ENCODE peak calls at places on chromosome 1, in eight cellular contexts. One of them, this sample, is unnamed.

GRCh38 chr1:229228522-229228921 is 42.4 kb upstream of the RAB4A start:
- DNase-seq in cardiac fibroblast: no peak
- DNase-seq in astrocyte of the spinal cord: no peak
- DNase-seq in uterus: no peak
- DNase-seq in Calu3: no peak
- DNase-seq in GM23338: no peak
- DNase-seq in MM.1S: no peak
- DNase-seq in neural progenitor cell: no peak
- DNase-seq in this sample: no peak

GRCh38 chr1:115647919-115648597 is 6.3 kb downstream of the VANGL1 start:
- DNase-seq in GM23338: no peak
- DNase-seq in Calu3: no peak
- DNase-seq in neural progenitor cell: no peak
- DNase-seq in MM.1S: no peak
- DNase-seq in astrocyte of the spinal cord: no peak
- DNase-seq in cardiac fibroblast: no peak
- DNase-seq in uterus: no peak
- DNase-seq in this sample: no peak

GRCh38 chr1:3453891-3454810 is at the start of gene ARHGEF16:
- DNase-seq in astrocyte of the spinal cord: no peak
- DNase-seq in GM23338: peak; percentile 93
- DNase-seq in Calu3: peak; percentile 89
- DNase-seq in neural progenitor cell: peak; percentile 91
- DNase-seq in cardiac fibroblast: peak; percentile 34
- DNase-seq in MM.1S: peak; percentile 23
- DNase-seq in uterus: no peak
- DNase-seq in this sample: peak; percentile 64

GRCh38 chr1:203464226-203464625 is 11.4 kb upstream of the PRELP start:
- DNase-seq in MM.1S: no peak
- DNase-seq in cardiac fibroblast: no peak
- DNase-seq in neural progenitor cell: no peak
- DNase-seq in Calu3: no peak
- DNase-seq in GM23338: no peak
- DNase-seq in uterus: peak; percentile 72
- DNase-seq in astrocyte of the spinal cord: no peak
- DNase-seq in this sample: no peak

GRCh38 chr1:190102757-190103326 is 374.8 kb downstream of the BRINP3 start:
- DNase-seq in astrocyte of the spinal cord: no peak
- DNase-seq in uterus: no peak
- DNase-seq in cardiac fibroblast: no peak
- DNase-seq in Calu3: no peak
- DNase-seq in neural progenitor cell: no peak
- DNase-seq in GM23338: no peak
- DNase-seq in MM.1S: no peak
- DNase-seq in this sample: no peak

GRCh38 chr1:91730781-91731732 is 154.9 kb downstream of the TGFBR3 start:
- DNase-seq in GM23338: peak; percentile 5
- DNase-seq in MM.1S: no peak
- DNase-seq in uterus: peak; percentile 81
- DNase-seq in cardiac fibroblast: peak; percentile 78
- DNase-seq in astrocyte of the spinal cord: peak; percentile 63
- DNase-seq in neural progenitor cell: peak; percentile 24
- DNase-seq in Calu3: peak; percentile 34
- DNase-seq in this sample: no peak

GRCh38 chr1:200905411-200906052 is 10.8 kb downstream of the INAVA start:
- DNase-seq in MM.1S: peak; percentile 20
- DNase-seq in GM23338: no peak
- DNase-seq in neural progenitor cell: no peak
- DNase-seq in uterus: no peak
- DNase-seq in Calu3: no peak
- DNase-seq in astrocyte of the spinal cord: peak; percentile 20
- DNase-seq in cardiac fibroblast: no peak
- DNase-seq in this sample: no peak

GRCh38 chr1:203517426-203517974 is 23.5 kb downstream of the OPTC start:
- DNase-seq in cardiac fibroblast: no peak
- DNase-seq in neural progenitor cell: no peak
- DNase-seq in GM23338: no peak
- DNase-seq in astrocyte of the spinal cord: no peak
- DNase-seq in Calu3: no peak
- DNase-seq in MM.1S: no peak
- DNase-seq in uterus: no peak
- DNase-seq in this sample: peak; percentile 21

GRCh38 chr1:55448261-55448660 is 233.1 kb upstream of the USP24 start:
- DNase-seq in Calu3: no peak
- DNase-seq in GM23338: no peak
- DNase-seq in cardiac fibroblast: peak; percentile 29
- DNase-seq in MM.1S: no peak
- DNase-seq in neural progenitor cell: no peak
- DNase-seq in astrocyte of the spinal cord: no peak
- DNase-seq in uterus: no peak
- DNase-seq in this sample: no peak

DNA sequence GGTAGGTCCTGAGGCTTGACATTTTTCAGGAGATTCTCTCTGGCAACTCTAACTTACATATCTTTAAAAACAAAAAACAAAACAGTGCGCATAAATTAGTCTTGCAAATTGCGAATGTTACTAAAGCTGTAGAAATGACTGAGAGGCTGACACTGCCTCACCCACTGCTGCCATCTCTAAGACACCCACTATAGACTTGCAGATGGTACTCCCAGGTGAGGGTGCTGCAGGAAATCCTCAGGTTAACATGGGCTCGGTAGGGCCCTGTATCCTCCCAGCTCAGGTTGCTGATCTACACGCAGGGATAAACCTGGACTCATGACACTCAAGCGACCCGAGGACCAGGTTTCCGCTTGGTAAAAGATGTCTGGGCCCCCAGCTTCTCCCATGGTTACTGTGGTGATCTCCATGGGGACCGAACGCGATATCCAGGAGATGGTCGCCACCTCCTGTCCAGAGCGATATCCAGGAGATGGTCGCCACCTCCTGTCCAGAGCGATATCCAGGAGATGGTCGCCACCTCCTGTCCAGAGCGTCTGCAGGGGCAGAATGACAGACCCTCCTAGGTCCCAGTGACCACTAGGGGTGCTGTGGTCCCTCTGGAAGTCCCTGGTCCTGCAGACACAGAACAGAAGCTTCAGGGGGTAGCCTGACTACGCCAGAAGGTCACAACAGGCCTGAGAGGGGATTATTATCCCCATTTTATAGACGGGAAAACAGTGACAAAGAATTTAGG is 16.1 kb upstream of the LY9 start:
- DNase-seq in GM23338: peak; percentile 86
- DNase-seq in neural progenitor cell: peak; percentile 60
- DNase-seq in Calu3: peak; percentile 65
- DNase-seq in uterus: no peak
- DNase-seq in MM.1S: no peak
- DNase-seq in astrocyte of the spinal cord: no peak
- DNase-seq in cardiac fibroblast: no peak
- DNase-seq in this sample: no peak
- TF ChIP-seq CTCF in GM23338: peak; percentile 89
- TF ChIP-seq CTCF in neural progenitor cell: peak; percentile 54
- TF ChIP-seq CTCF in Calu3: peak; percentile 77
- TF ChIP-seq CTCF in uterus: no peak
- TF ChIP-seq CTCF in MM.1S: peak; percentile 69
- TF ChIP-seq CTCF in astrocyte of the spinal cord: peak; percentile 24
- TF ChIP-seq CTCF in cardiac fibroblast: no peak
- TF ChIP-seq CTCF in this sample: no peak

GRCh38 chr1:90561926-90562325 is 155.2 kb downstream of the BARHL2 start:
- DNase-seq in MM.1S: no peak
- DNase-seq in neural progenitor cell: no peak
- DNase-seq in astrocyte of the spinal cord: no peak
- DNase-seq in cardiac fibroblast: no peak
- DNase-seq in Calu3: no peak
- DNase-seq in uterus: no peak
- DNase-seq in GM23338: peak; percentile 87
- DNase-seq in this sample: no peak
- TF ChIP-seq CTCF in MM.1S: no peak
- TF ChIP-seq CTCF in neural progenitor cell: peak; percentile 20
- TF ChIP-seq CTCF in astrocyte of the spinal cord: no peak
- TF ChIP-seq CTCF in cardiac fibroblast: no peak
- TF ChIP-seq CTCF in Calu3: no peak
- TF ChIP-seq CTCF in uterus: no peak
- TF ChIP-seq CTCF in GM23338: peak; percentile 48
- TF ChIP-seq CTCF in this sample: no peak

DNA sequence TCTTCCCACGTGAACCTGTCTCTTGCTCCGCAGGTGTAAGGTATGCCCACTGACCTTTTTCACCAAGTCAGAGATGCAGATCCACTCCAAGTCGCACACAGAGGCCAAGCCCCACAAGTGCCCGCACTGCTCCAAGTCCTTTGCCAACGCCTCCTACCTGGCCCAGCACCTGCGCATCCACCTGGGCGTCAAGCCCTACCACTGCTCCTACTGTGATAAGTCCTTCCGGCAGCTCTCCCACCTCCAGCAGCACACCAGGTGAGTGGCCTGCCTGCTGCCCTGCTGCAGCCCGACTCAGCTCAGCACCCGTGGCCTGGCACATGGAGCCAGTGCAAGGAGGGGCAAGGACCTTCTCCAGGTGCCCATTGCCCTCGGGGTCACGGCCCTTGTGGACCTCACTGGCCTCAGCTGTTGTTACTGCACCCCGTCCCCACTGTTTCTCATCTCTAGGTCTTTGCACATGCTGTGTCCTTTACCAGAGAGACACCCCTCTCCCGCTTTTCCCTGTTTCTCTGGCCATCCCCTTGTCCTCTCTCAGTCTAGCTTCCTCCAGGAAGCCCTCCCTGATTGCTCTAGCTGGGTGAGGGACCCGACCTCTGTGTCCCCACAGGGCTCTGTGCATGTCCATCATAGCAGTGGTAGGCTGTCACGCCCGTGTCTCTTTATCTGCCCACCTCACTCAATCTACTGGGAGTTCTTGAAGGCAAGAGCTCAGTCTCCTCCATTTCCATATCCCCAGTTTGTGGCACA is 25.4 kb downstream of the ZNF362 start:
- DNase-seq in MM.1S: no peak
- DNase-seq in cardiac fibroblast: no peak
- DNase-seq in GM23338: no peak
- DNase-seq in Calu3: no peak
- DNase-seq in uterus: no peak
- DNase-seq in astrocyte of the spinal cord: no peak
- DNase-seq in neural progenitor cell: no peak
- DNase-seq in this sample: no peak
- TF ChIP-seq CTCF in MM.1S: no peak
- TF ChIP-seq CTCF in cardiac fibroblast: no peak
- TF ChIP-seq CTCF in GM23338: no peak
- TF ChIP-seq CTCF in Calu3: no peak
- TF ChIP-seq CTCF in uterus: no peak
- TF ChIP-seq CTCF in astrocyte of the spinal cord: no peak
- TF ChIP-seq CTCF in neural progenitor cell: no peak
- TF ChIP-seq CTCF in this sample: no peak

GRCh38 chr1:215526147-215526845 is 40.8 kb upstream of the KCTD3 start:
- DNase-seq in cardiac fibroblast: peak; percentile 71
- DNase-seq in MM.1S: peak; percentile 72
- DNase-seq in uterus: no peak
- DNase-seq in GM23338: peak; percentile 72
- DNase-seq in neural progenitor cell: peak; percentile 59
- DNase-seq in astrocyte of the spinal cord: peak; percentile 58
- DNase-seq in Calu3: no peak
- DNase-seq in this sample: peak; percentile 26
- TF ChIP-seq CTCF in cardiac fibroblast: peak; percentile 43
- TF ChIP-seq CTCF in MM.1S: peak; percentile 67
- TF ChIP-seq CTCF in uterus: peak; percentile 58
- TF ChIP-seq CTCF in GM23338: peak; percentile 74
- TF ChIP-seq CTCF in neural progenitor cell: peak; percentile 78
- TF ChIP-seq CTCF in astrocyte of the spinal cord: peak; percentile 34
- TF ChIP-seq CTCF in Calu3: peak; percentile 59
- TF ChIP-seq CTCF in this sample: peak; percentile 30

DNA sequence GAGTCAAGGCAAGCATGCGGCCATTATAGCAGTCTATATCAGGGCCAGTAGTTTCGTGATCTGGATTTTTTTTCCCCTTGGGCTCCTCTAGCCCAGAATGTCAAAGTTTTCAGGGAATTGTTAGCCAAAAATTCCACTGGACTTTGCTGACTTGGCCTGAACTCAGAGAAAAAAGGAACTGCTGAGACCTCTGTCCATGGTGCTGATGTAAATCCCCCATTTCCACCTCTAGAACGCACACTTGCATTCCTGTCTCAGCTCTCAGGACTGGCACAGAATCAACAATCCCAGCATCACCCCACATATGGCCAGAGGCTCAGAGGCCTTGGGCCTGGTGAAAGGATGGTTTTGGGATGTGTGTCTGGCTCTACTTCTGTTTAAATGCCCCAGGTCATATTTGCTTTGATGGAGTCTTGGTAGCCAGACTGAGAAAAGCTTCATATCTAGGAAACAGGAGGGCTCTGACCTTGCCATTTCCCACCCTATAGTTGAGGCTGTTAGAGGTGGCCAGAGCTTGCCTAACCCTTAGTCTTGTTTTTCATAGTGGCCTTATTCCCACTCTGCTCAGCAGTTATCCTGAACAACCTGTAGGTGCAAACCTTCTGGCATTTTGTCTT is 16.9 kb upstream of the EFCAB14 start:
- DNase-seq in neural progenitor cell: peak; percentile 83
- DNase-seq in uterus: no peak
- DNase-seq in astrocyte of the spinal cord: peak; percentile 55
- DNase-seq in cardiac fibroblast: peak; percentile 76
- DNase-seq in GM23338: peak; percentile 86
- DNase-seq in Calu3: peak; percentile 66
- DNase-seq in MM.1S: peak; percentile 37
- DNase-seq in this sample: peak; percentile 42
- TF ChIP-seq CTCF in neural progenitor cell: peak; percentile 57
- TF ChIP-seq CTCF in uterus: no peak
- TF ChIP-seq CTCF in astrocyte of the spinal cord: peak; percentile 52
- TF ChIP-seq CTCF in cardiac fibroblast: peak; percentile 41
- TF ChIP-seq CTCF in GM23338: peak; percentile 67
- TF ChIP-seq CTCF in Calu3: no peak
- TF ChIP-seq CTCF in MM.1S: peak; percentile 26
- TF ChIP-seq CTCF in this sample: peak; percentile 32

GRCh38 chr1:207828485-207829158 is 76.8 kb downstream of the CD46 start:
- DNase-seq in MM.1S: peak; percentile 87
- DNase-seq in GM23338: peak; percentile 88
- DNase-seq in neural progenitor cell: peak; percentile 70
- DNase-seq in cardiac fibroblast: peak; percentile 92
- DNase-seq in uterus: peak; percentile 75
- DNase-seq in Calu3: peak; percentile 78
- DNase-seq in astrocyte of the spinal cord: peak; percentile 87
- DNase-seq in this sample: peak; percentile 92
- TF ChIP-seq CTCF in MM.1S: peak; percentile 96
- TF ChIP-seq CTCF in GM23338: peak; percentile 91
- TF ChIP-seq CTCF in neural progenitor cell: peak; percentile 65
- TF ChIP-seq CTCF in cardiac fibroblast: peak; percentile 88
- TF ChIP-seq CTCF in uterus: peak; percentile 92
- TF ChIP-seq CTCF in Calu3: peak; percentile 84
- TF ChIP-seq CTCF in astrocyte of the spinal cord: peak; percentile 85
- TF ChIP-seq CTCF in this sample: peak; percentile 88

GRCh38 chr1:85344256-85344694 is 67.8 kb upstream of the BCL10 start:
- DNase-seq in uterus: no peak
- DNase-seq in neural progenitor cell: peak; percentile 67
- DNase-seq in MM.1S: no peak
- DNase-seq in GM23338: peak; percentile 91
- DNase-seq in cardiac fibroblast: peak; percentile 76
- DNase-seq in Calu3: peak; percentile 78
- DNase-seq in astrocyte of the spinal cord: no peak
- DNase-seq in this sample: peak; percentile 47
- TF ChIP-seq CTCF in uterus: no peak
- TF ChIP-seq CTCF in neural progenitor cell: peak; percentile 76
- TF ChIP-seq CTCF in MM.1S: peak; percentile 43
- TF ChIP-seq CTCF in GM23338: peak; percentile 90
- TF ChIP-seq CTCF in cardiac fibroblast: peak; percentile 80
- TF ChIP-seq CTCF in Calu3: peak; percentile 75
- TF ChIP-seq CTCF in astrocyte of the spinal cord: peak; percentile 71
- TF ChIP-seq CTCF in this sample: peak; percentile 72

This sample was measured in foreskin fibroblast.